ENCODE peak calls at places on chromosomes 11 and 22, in five cellular contexts. V is cardiac fibroblast, X is HCT116, A is epithelial cell of esophagus, D is AG10803. H is an unnamed sample.

GRCh38 chr11:20010106-20010860 is 150.0 kb downstream of the DBX1 start:
- DNase-seq in V (no peak), X (no peak), D (no peak), A (no peak), H (no peak)

GRCh38 chr11:112885744-112886706 is 75.2 kb upstream of the NCAM1 start:
- DNase-seq in V (no peak), A (peak; percentile 10), X (no peak), D (no peak), H (no peak)

GRCh38 chr11:95908826-95909225 is 15.1 kb downstream of the MTMR2 start:
- DNase-seq in V (peak; percentile 57), A (no peak), D (no peak), X (no peak), H (no peak)

GRCh38 chr11:25357133-25357532 is 860.3 kb downstream of the LUZP2 start:
- DNase-seq in D (no peak), V (no peak), A (no peak), X (no peak), H (no peak)

GRCh38 chr11:120801801-120802689 is 221.9 kb upstream of the TBCEL start:
- DNase-seq in V (peak; percentile 57), X (peak; percentile 32), A (peak; percentile 66), D (peak; percentile 50), H (peak; percentile 67)

GRCh38 chr11:21556936-21557335 is 635.9 kb upstream of the ANO5 start:
- DNase-seq in X (no peak), V (no peak), A (peak; percentile 4), D (no peak), H (no peak)

GRCh38 chr22:17754233-17754925 is 19.9 kb downstream of the BID start:
- DNase-seq in A (no peak), V (no peak), D (no peak), X (no peak), H (no peak)

GRCh38 chr22:46963672-46964545 is 201.5 kb downstream of the TBC1D22A start:
- DNase-seq in D (no peak), X (no peak), V (no peak), A (no peak), H (no peak)

GRCh38 chr11:35688023-35688422 is 25.4 kb downstream of the TRIM44 start:
- DNase-seq in A (peak; percentile 53), V (peak; percentile 81), D (peak; percentile 21), X (no peak), H (no peak)

GRCh38 chr22:38799265-38800002 is 5.5 kb upstream of the DNAL4 start:
- DNase-seq in V (peak; percentile 92), X (no peak), D (peak; percentile 76), A (peak; percentile 18), H (no peak)

GRCh38 chr11:67698247-67698646 is 23.8 kb upstream of the ALDH3B2 start:
- DNase-seq in D (no peak), X (peak; percentile 22), V (peak; percentile 12), A (peak; percentile 15), H (no peak)

GRCh38 chr11:101390539-101390938 is 193.3 kb downstream of the TRPC6 start:
- DNase-seq in D (peak; percentile 17), X (peak; percentile 3), V (peak; percentile 45), A (peak; percentile 15), H (no peak)

GRCh38 chr11:130789241-130789640 is 127.0 kb downstream of the SNX19 start:
- DNase-seq in A (no peak), V (no peak), X (no peak), D (no peak), H (no peak)

GRCh38 chr22:36445158-36445668 is 36.2 kb downstream of the TXN2 start:
- DNase-seq in V (peak; percentile 92), D (peak; percentile 89), X (no peak), A (no peak), H (no peak)

GRCh38 chr11:35605691-35606090 is 12.6 kb upstream of the FJX1 start:
- DNase-seq in X (no peak), A (no peak), V (no peak), D (peak; percentile 80), H (no peak)

GRCh38 chr22:37137131-37137530 is 12.6 kb downstream of the IL2RB start:
- DNase-seq in D (no peak), X (no peak), A (no peak), V (no peak), H (no peak)

GRCh38 chr11:4641501-4641900 is 2.3 kb upstream of the OR51E1 start:
- DNase-seq in X (no peak), A (no peak), V (no peak), D (no peak), H (no peak)

GRCh38 chr22:31094741-31095140 is 12.6 kb downstream of the SELENOM start:
- DNase-seq in D (no peak), V (no peak), A (no peak), X (no peak), H (no peak)

GRCh38 chr11:74147199-74147929 is 23.4 kb downstream of the C2CD3 start:
- DNase-seq in X (no peak), D (peak; percentile 33), A (no peak), V (peak; percentile 40), H (no peak)

DNA sequence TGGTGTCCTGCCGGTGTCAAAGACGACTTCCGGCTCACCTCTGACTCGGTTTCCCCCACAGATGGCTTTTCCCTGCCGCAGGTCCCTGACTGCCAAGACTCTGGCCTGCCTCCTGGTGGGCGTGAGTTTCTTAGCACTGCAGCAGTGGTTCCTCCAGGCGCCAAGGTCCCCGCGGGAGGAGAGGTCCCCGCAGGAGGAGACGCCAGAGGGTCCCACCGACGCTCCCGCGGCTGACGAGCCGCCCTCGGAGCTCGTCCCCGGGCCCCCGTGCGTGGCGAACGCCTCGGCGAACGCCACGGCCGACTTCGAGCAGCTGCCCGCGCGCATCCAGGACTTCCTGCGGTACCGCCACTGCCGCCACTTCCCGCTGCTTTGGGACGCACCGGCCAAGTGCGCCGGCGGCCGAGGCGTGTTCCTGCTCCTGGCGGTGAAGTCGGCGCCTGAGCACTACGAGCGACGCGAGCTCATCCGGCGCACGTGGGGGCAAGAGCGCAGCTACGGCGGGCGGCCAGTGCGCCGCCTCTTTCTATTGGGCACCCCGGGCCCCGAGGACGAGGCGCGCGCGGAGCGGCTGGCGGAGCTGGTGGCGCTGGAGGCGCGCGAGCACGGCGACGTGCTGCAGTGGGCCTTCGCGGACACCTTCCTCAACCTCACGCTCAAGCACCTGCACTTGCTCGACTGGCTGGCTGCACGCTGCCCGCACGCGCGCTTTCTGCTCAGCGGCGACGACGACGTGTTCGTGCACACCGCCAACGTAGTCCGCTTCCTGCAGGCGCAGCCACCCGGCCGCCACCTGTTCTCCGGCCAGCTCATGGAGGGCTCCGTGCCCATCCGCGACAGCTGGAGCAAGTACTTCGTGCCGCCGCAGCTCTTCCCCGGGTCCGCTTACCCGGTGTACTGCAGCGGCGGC is 5.5 kb downstream of the B3GNT6 start:
- DNase-seq in A (peak; percentile 42), D (peak; percentile 32), V (peak; percentile 56), X (no peak), H (no peak)
- TF ChIP-seq CTCF in A (peak; percentile 52), D (peak; percentile 59), V (peak; percentile 70), X (peak; percentile 38), H (peak; percentile 55)

DNA sequence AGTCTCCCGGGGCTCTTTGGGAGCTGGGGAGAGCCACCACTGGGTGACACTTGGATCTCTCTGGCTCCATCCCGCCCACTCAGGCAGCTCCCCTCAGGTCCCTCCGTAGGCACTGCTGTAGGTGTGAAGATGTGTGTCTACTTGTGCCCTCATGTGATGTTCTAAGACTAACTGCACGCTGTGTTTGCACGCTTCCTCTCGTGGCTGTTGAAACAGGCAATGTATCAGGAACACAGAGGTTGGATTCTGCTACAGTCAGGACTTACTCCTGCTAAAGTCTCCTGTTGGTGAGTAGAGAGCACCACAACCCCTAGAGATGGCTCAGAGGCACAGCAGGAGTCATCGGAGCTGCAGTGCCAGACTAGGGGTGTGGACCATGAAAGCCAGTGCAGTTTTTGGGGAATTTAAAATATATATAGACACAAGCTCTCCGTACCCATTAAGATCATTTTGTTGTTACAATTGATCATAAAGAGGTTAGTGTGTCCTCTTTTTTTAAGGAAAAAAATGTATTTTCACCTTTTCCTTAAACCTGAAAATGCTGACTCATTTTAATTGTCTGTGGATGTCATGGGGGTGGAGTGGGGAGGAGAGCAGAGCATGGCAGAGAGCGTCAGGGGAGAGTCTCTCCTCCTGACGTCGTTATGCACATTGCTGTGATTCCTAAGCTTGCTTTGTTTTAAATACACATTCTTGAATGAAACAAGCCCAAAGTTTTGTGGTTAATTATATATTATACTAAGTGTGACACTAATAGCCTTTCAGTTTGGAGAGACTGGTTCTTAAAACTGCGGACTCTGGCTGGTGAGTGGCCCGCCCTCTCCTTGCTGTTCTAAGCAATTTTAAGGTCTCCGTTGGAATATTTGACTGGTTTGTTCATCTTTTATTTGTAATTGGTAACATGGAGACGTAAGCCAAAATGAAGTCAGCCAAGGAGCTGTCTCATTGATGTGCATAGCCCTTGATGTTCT is 16.2 kb upstream of the CTTN start:
- DNase-seq in D (peak; percentile 91), V (peak; percentile 42), A (no peak), X (no peak), H (no peak)
- TF ChIP-seq CTCF in D (peak; percentile 48), V (peak; percentile 7), A (no peak), X (peak; percentile 4), H (no peak)

GRCh38 chr11:86274999-86275398 is 27.0 kb upstream of the HIKESHI start:
- DNase-seq in D (no peak), A (no peak), V (no peak), X (no peak), H (no peak)

GRCh38 chr11:86278226-86278625 is 23.8 kb upstream of the HIKESHI start:
- DNase-seq in V (no peak), A (peak; percentile 35), D (no peak), X (no peak), H (no peak)

GRCh38 chr11:86277741-86278140 is 24.3 kb upstream of the HIKESHI start:
- DNase-seq in D (peak; percentile 37), X (no peak), A (no peak), V (no peak), H (no peak)

GRCh38 chr11:86275493-86276370 is 26.3 kb upstream of the HIKESHI start:
- DNase-seq in D (no peak), V (no peak), A (no peak), X (no peak), H (no peak)

DNA sequence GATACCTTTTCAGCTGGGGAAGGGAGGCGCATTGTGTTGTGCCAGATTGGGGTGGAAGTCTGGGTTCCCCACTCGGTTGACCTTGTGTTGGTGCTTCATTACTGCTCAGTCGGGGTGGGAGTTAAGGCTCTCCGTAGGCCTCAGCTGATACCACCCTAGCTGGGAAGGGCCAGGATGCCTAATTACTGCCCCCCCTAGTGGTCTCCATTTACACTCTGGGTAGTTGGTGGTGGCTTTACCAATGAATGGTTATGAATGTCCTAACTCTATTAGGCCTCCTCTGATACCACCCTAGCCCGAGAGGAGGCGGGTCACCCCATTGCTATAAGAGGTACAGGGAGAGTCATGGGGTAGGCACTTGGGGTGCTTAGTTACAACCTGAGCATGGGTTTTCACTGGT is 27.5 kb upstream of the HIKESHI start:
- DNase-seq in V (no peak), A (no peak), X (no peak), D (no peak), H (no peak)
- TF ChIP-seq CTCF in V (peak; percentile 20), A (no peak), X (peak; percentile 51), D (no peak), H (peak; percentile 22)

DNA sequence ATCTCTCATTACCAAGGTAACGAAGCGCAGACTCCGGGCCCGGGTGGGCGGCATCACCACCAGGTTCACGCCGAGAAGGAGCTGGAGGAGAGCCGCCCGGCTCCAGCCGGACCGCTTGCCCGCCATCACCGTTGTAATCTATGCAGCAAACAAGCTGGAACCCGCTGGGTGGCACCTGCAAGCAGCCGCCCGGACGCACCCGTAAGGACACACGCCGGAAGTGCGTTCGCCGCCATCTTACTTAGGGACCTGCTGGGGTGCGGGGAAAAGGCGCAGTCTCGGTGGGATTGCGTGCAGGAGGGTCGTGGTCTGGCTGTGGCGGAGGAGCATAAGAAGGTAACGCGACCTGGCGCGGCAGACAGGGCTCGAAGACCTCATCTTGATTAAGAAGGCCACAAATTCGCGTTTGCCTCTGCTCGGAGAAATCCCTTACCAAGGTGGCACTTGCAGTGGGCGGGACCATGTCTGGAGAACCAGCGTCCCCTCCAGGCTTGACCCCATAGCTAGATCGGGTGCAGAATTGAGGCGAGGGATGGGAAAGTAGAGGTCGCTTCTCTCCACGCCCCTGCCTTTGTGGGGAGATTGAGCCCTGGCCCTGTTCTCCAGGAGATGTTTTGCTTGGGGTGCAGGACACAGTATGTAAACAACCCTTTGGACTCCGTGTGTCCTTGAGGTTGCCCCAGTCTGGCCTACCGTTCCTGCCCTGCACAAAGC is at the start of gene ACP2:
- DNase-seq in X (peak; percentile 79), A (peak; percentile 90), V (peak; percentile 92), D (peak; percentile 87), H (peak; percentile 78)
- TF ChIP-seq CTCF in X (peak; percentile 16), A (peak; percentile 16), V (peak; percentile 20), D (peak; percentile 45), H (peak; percentile 15)